ENCODE peak calls at places on chromosomes 16 and 17, in seven cellular contexts. B is CD4-positive, alpha-beta T cell; X is RKO; N is SHP77; J is astrocyte; K is HAP-1; A is foreskin fibroblast. Y is an unnamed sample.

GRCh38 chr16:11836653-11837244 is 14.6 kb downstream of the RSL1D1 start:
- DNase-seq in B (no peak), X (peak), N (no peak), J (peak), K (no peak), A (peak), Y (no peak)

GRCh38 chr16:28259091-28259780 is 33.1 kb upstream of the SBK1 start:
- DNase-seq in B (no peak), X (no peak), N (no peak), J (no peak), K (no peak), A (no peak), Y (no peak)

GRCh38 chr16:13997933-13998332 is 73.2 kb upstream of the MRTFB start:
- DNase-seq in B (no peak), X (no peak), N (peak), J (no peak), K (no peak), A (no peak), Y (no peak)

GRCh38 chr17:81342062-81342699 is 47.1 kb upstream of the SLC38A10 start:
- DNase-seq in B (no peak), X (no peak), N (no peak), J (peak), K (no peak), A (no peak), Y (no peak)

GRCh38 chr16:30356401-30357084 is 1.4 kb upstream of the CD2BP2 start:
- DNase-seq in B (no peak), X (no peak), N (peak), J (no peak), K (no peak), A (peak), Y (no peak)

GRCh38 chr16:2096853-2097620 is 38.7 kb downstream of the PKD1 start:
- DNase-seq in B (no peak), X (no peak), N (no peak), J (no peak), K (no peak), A (no peak), Y (no peak)

GRCh38 chr16:58661199-58661830 is 23.3 kb downstream of the SLC38A7 start:
- DNase-seq in B (no peak), X (peak), N (peak), J (peak), K (peak), A (peak), Y (peak)

GRCh38 chr16:27113341-27113841 is 46.7 kb downstream of the C16orf82 start:
- DNase-seq in B (no peak), X (no peak), N (no peak), J (no peak), K (no peak), A (no peak), Y (no peak)

GRCh38 chr16:53061256-53061655 is 6.5 kb downstream of the CHD9 start:
- DNase-seq in B (no peak), X (no peak), N (no peak), J (no peak), K (no peak), A (no peak), Y (no peak)

GRCh38 chr16:14186007-14186953 is 115.2 kb downstream of the MRTFB start:
- DNase-seq in B (no peak), X (peak), N (peak), J (peak), K (no peak), A (peak), Y (peak)

GRCh38 chr17:7932483-7932891 is 481 bp downstream of the CNTROB start:
- DNase-seq in B (peak), X (peak), N (peak), J (peak), K (peak), A (peak), Y (no peak)

GRCh38 chr17:65850486-65850885 is 289.0 kb upstream of the AXIN2 start:
- DNase-seq in B (no peak), X (peak), N (no peak), J (no peak), K (no peak), A (peak), Y (no peak)

GRCh38 chr16:15970202-15970601 is 20.8 kb downstream of the ABCC1 start:
- DNase-seq in B (no peak), X (peak), N (no peak), J (no peak), K (peak), A (no peak), Y (no peak)

GRCh38 chr17:40675905-40676304 is 10.9 kb upstream of the KRT222 start:
- DNase-seq in B (no peak), X (no peak), N (no peak), J (no peak), K (no peak), A (no peak), Y (no peak)

GRCh38 chr17:32943647-32944191 is 15.8 kb downstream of the TMEM98 start:
- DNase-seq in B (no peak), X (no peak), N (no peak), J (peak), K (no peak), A (peak), Y (no peak)

GRCh38 chr17:50114849-50115357 is 15.1 kb downstream of the SAMD14 start:
- DNase-seq in B (no peak), X (peak), N (peak), J (peak), K (peak), A (peak), Y (no peak)

GRCh38 chr17:77599699-77600098 is 358.8 kb upstream of the TNRC6C start:
- DNase-seq in B (no peak), X (no peak), N (no peak), J (no peak), K (no peak), A (no peak), Y (no peak)

GRCh38 chr17:21358682-21359482 is 17.3 kb upstream of the KCNJ12 start:
- DNase-seq in B (no peak), X (no peak), N (no peak), J (no peak), K (no peak), A (peak), Y (no peak)

Y was measured in neuronal stem cell.